ENCODE peak calls at places on chromosome 15, in six cellular contexts. R is mucosa of descending colon, F is hepatocyte, G is uterus, E is A549, Y is IMR-90. T is an unnamed sample.
A peak's percentile ranks its signal among the peaks of the same experiment; 100 is the strongest.

GRCh38 chr15:87610366-87610765 is 646.2 kb downstream of the NTRK3 start:
- DNase-seq in R (no peak), F (no peak), G (peak; percentile 22), E (no peak), Y (peak; percentile 43), T (no peak)

GRCh38 chr15:66714543-66714981 is 12.5 kb downstream of the SMAD6 start:
- DNase-seq in R (no peak), F (peak; percentile 49), G (no peak), E (no peak), Y (peak; percentile 69), T (peak; percentile 86)

GRCh38 chr15:68500363-68501317 is 68.7 kb upstream of the ITGA11 start:
- DNase-seq in R (no peak), F (no peak), G (no peak), E (no peak), Y (no peak), T (peak; percentile 71)

GRCh38 chr15:45386974-45387373 is 8.6 kb upstream of the GATM start:
- DNase-seq in R (no peak), F (no peak), G (no peak), E (no peak), Y (no peak), T (no peak)

GRCh38 chr15:91516866-91517265 is 336.6 kb upstream of the SLCO3A1 start:
- DNase-seq in R (no peak), F (no peak), G (no peak), E (no peak), Y (no peak), T (no peak)

GRCh38 chr15:53535886-53536285 is 223.6 kb downstream of the WDR72 start:
- DNase-seq in R (no peak), F (no peak), G (no peak), E (no peak), Y (no peak), T (no peak)

GRCh38 chr15:66878761-66879160 is 176.7 kb downstream of the SMAD6 start:
- DNase-seq in R (no peak), F (no peak), G (no peak), E (no peak), Y (no peak), T (no peak)

GRCh38 chr15:70437882-70438331 is 325.5 kb downstream of the UACA start:
- DNase-seq in R (no peak), F (no peak), G (no peak), E (no peak), Y (no peak), T (no peak)

GRCh38 chr15:33729648-33730047 is 238.6 kb upstream of the CHRM5 start:
- DNase-seq in R (no peak), F (peak; percentile 41), G (no peak), E (peak; percentile 25), Y (peak; percentile 5), T (no peak)

GRCh38 chr15:62799919-62800318 is 242.6 kb upstream of the TPM1 start:
- DNase-seq in R (no peak), F (no peak), G (no peak), E (no peak), Y (no peak), T (no peak)

GRCh38 chr15:29141908-29142747 is 127.5 kb downstream of the NSMCE3 start:
- DNase-seq in R (no peak), F (no peak), G (no peak), E (no peak), Y (no peak), T (peak; percentile 59)

GRCh38 chr15:68518046-68518445 is 60.7 kb upstream of the CORO2B start:
- DNase-seq in R (no peak), F (no peak), G (no peak), E (no peak), Y (no peak), T (no peak)

GRCh38 chr15:84598993-84599392 is 1.8 kb upstream of the ZSCAN2 start:
- DNase-seq in R (peak; percentile 42), F (peak; percentile 74), G (no peak), E (peak; percentile 95), Y (peak; percentile 66), T (no peak)

GRCh38 chr15:64775551-64776401 is at the start of gene RBPMS2:
- DNase-seq in R (peak; percentile 27), F (peak; percentile 57), G (peak; percentile 62), E (peak; percentile 37), Y (peak; percentile 2), T (peak; percentile 91)

GRCh38 chr15:78880242-78880533 is 7.5 kb downstream of the MORF4L1 start:
- DNase-seq in R (no peak), F (no peak), G (no peak), E (no peak), Y (peak; percentile 76), T (no peak)

GRCh38 chr15:68572921-68573320 is 5.9 kb upstream of the CORO2B start:
- DNase-seq in R (no peak), F (no peak), G (no peak), E (no peak), Y (no peak), T (no peak)

GRCh38 chr15:45276851-45277250 is 24.8 kb downstream of the SLC28A2 start:
- DNase-seq in R (no peak), F (peak; percentile 58), G (no peak), E (peak; percentile 28), Y (peak; percentile 21), T (peak; percentile 78)

GRCh38 chr15:86502313-86502712 is 422.6 kb downstream of the AGBL1 start:
- DNase-seq in R (no peak), F (no peak), G (no peak), E (no peak), Y (no peak), T (no peak)

GRCh38 chr15:70098461-70099166 is 897 bp upstream of the TLE3 start:
- DNase-seq in R (peak; percentile 82), F (peak; percentile 66), G (peak; percentile 67), E (peak; percentile 54), Y (no peak), T (peak; percentile 89)

GRCh38 chr15:69823223-69823907 is 274.4 kb downstream of the TLE3 start:
- DNase-seq in R (no peak), F (peak; percentile 16), G (no peak), E (peak; percentile 63), Y (peak; percentile 10), T (peak; percentile 89)

GRCh38 chr15:47415539-47415971 is 301.8 kb upstream of the SEMA6D start:
- DNase-seq in R (no peak), F (no peak), G (no peak), E (no peak), Y (peak; percentile 57), T (no peak)

DNA sequence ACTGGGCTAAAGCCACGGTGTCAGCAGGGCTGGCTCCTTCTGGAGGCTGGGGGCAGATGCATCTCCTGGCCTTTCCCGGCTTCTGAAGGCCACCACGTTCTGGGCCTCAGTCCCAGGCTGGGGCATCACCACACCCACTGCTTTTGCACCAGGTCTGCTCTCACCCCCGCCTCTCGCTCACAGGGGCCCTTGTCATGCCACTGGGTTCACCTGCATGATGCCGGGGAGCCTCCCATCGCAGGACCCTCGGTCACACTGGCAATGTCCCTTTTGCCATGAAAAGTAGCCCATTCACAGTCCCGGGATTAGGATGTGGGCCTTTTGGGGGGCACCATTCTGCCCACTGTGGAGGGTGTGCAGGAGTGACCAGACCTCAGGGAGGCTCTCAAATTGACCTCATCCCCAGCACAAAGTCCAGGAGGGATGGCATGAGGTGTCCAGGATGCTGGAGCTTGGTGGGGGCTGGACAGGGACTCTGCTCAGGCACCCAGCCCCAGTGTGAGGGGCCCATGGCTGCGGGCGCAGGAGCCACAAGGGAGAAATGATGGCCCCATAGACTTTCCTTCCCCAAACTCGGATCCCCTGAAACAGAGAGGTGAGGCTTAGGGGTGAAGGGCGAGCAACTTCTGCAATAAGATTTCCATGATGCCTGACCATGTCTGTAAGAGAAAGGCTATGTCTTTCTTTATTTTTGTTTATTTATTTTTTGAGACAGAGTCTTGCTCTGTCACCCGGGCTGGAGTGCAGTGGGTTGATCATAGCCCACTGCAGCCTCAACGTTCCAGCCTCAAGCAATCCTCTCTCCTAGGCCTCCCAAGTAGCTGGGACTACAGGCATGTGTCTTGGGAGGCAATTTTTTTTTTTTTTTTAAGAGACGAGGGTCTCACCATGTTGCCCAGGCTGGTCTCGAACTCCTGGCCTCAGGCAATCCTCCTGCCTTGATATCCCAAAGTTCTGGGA is 189.1 kb downstream of the GOLGA6L6 start:
- DNase-seq in R (peak; percentile 23), F (peak; percentile 22), G (no peak), E (no peak), Y (no peak), T (peak; percentile 92)
- H3K4me1 ChIP-seq in R (no peaks in the 10 kb centered on the region), F (no peaks in the 10 kb centered on the region), G (no peaks in the 10 kb centered on the region), E (no peaks in the 10 kb centered on the region), Y (no peaks in the 10 kb centered on the region), T (no peaks in the 10 kb centered on the region)

DNA sequence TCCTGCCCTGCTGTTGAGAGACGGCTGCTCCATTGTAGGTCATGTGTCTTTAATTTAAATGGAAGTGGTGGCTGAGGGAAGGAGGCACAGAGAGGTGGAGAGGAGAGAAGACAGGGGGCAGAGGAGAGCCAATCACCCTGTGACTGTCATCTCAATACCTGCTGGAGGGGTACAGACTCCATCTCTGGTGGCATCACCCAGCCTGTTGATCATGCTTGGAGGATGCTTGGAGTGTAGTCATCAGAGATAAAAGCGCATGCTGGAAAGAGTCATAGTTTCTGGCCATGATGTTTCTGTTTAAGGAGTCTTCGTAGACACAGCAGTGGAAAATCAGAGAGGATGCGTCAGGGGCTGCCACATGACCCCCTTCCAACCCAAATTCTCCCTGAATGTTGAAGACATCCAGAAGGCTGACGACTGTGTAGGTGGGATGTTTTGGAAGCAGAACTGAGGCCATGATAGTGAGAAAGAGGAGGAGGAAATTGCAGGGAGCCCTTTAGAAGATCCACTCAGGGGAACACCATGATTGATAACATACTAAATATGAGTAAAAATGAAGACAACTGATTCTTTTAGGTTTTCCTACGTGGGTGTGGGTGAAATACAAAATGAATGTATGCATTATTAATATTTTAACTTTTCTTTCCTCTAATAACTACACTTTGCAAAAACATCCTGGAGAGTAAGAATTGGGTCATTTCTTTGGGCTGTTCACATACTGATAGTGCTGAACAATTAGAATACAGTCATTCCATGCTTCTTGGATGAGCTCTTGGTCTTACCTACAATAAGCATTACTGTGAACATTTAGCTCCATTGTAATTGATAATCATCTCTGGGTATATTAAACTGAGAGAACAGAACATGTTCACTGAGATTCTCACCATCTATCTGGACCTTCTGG is 210.6 kb upstream of the ATP10A start:
- DNase-seq in R (no peak), F (no peak), G (no peak), E (no peak), Y (no peak), T (no peak)
- TF ChIP-seq CTCF in R (no peak), F (no peak), G (no peak), E (no peak), Y (no peak), T (no peak)

GRCh38 chr15:57505949-57506391 is 85.7 kb upstream of the MYZAP start:
- DNase-seq in R (peak; percentile 79), F (peak; percentile 90), G (no peak), E (no peak), Y (no peak), T (peak; percentile 58)
- H3K4me1 ChIP-seq in R (peaks cover 22% of the 10 kb centered on the region), F (peaks cover 59% of the 10 kb centered on the region), G (no peaks in the 10 kb centered on the region), E (peaks cover 46% of the 10 kb centered on the region), Y (peaks cover 5% of the 10 kb centered on the region), T (peaks cover 15% of the 10 kb centered on the region)

GRCh38 chr15:60908888-60909287 is 320.2 kb downstream of the RORA start:
- DNase-seq in R (no peak), F (no peak), G (no peak), E (no peak), Y (no peak), T (no peak)

GRCh38 chr15:60905587-60905986 is 323.5 kb downstream of the RORA start:
- DNase-seq in R (no peak), F (peak; percentile 33), G (no peak), E (no peak), Y (no peak), T (no peak)

GRCh38 chr15:60903221-60903620 is 325.9 kb downstream of the RORA start:
- DNase-seq in R (no peak), F (no peak), G (no peak), E (no peak), Y (no peak), T (no peak)

GRCh38 chr15:60907233-60907947 is 321.7 kb downstream of the RORA start:
- DNase-seq in R (no peak), F (no peak), G (no peak), E (no peak), Y (no peak), T (no peak)

GRCh38 chr15:60906275-60906674 is 322.8 kb downstream of the RORA start:
- DNase-seq in R (no peak), F (no peak), G (no peak), E (no peak), Y (no peak), T (no peak)
- TF ChIP-seq CTCF in R (no peak), F (no peak), G (no peak), E (no peak), Y (no peak), T (no peak)